ENCODE peak calls at places on chromosomes 2 and 18, in six cellular contexts. One of them, this sample, is unnamed.

GRCh38 chr2:75007819-75008218 is 49.4 kb downstream of the POLE4 start:
- DNase-seq in aorta: no peak
- DNase-seq in breast epithelium: no peak
- DNase-seq in dermis microvascular lymphatic vessel endothelial cell: no peak
- DNase-seq in GM04504: no peak
- DNase-seq in germinal center: no peak
- DNase-seq in this sample: no peak

GRCh38 chr2:128440087-128440665 is 121.5 kb upstream of the HS6ST1 start:
- DNase-seq in aorta: no peak
- DNase-seq in breast epithelium: no peak
- DNase-seq in dermis microvascular lymphatic vessel endothelial cell: no peak
- DNase-seq in GM04504: no peak
- DNase-seq in germinal center: no peak
- DNase-seq in this sample: no peak

GRCh38 chr2:30768708-30769580 is 38.3 kb downstream of the CAPN13 start:
- DNase-seq in aorta: no peak
- DNase-seq in breast epithelium: no peak
- DNase-seq in dermis microvascular lymphatic vessel endothelial cell: no peak
- DNase-seq in GM04504: no peak
- DNase-seq in germinal center: no peak
- DNase-seq in this sample: no peak

GRCh38 chr2:173021939-173022371 is 53.7 kb upstream of the MAP3K20 start:
- DNase-seq in aorta: no peak
- DNase-seq in breast epithelium: no peak
- DNase-seq in dermis microvascular lymphatic vessel endothelial cell: peak
- DNase-seq in GM04504: no peak
- DNase-seq in germinal center: no peak
- DNase-seq in this sample: peak

GRCh38 chr2:220154243-220154642 is 526.8 kb downstream of the SLC4A3 start:
- DNase-seq in aorta: no peak
- DNase-seq in breast epithelium: no peak
- DNase-seq in dermis microvascular lymphatic vessel endothelial cell: no peak
- DNase-seq in GM04504: no peak
- DNase-seq in germinal center: no peak
- DNase-seq in this sample: no peak

GRCh38 chr2:20410556-20411277 is 36.2 kb upstream of the RHOB start:
- DNase-seq in aorta: peak
- DNase-seq in breast epithelium: peak
- DNase-seq in dermis microvascular lymphatic vessel endothelial cell: no peak
- DNase-seq in GM04504: no peak
- DNase-seq in germinal center: no peak
- DNase-seq in this sample: no peak

GRCh38 chr2:48249093-48249492 is 280.9 kb upstream of the STON1 start:
- DNase-seq in aorta: no peak
- DNase-seq in breast epithelium: no peak
- DNase-seq in dermis microvascular lymphatic vessel endothelial cell: peak
- DNase-seq in GM04504: peak
- DNase-seq in germinal center: no peak
- DNase-seq in this sample: peak

GRCh38 chr2:196703660-196704209 is 64.2 kb downstream of the CCDC150 start:
- DNase-seq in aorta: no peak
- DNase-seq in breast epithelium: no peak
- DNase-seq in dermis microvascular lymphatic vessel endothelial cell: no peak
- DNase-seq in GM04504: peak
- DNase-seq in germinal center: no peak
- DNase-seq in this sample: peak

GRCh38 chr2:203340791-203341487 is 12.7 kb downstream of the ABI2 start:
- DNase-seq in aorta: no peak
- DNase-seq in breast epithelium: no peak
- DNase-seq in dermis microvascular lymphatic vessel endothelial cell: peak
- DNase-seq in GM04504: peak
- DNase-seq in germinal center: no peak
- DNase-seq in this sample: peak

GRCh38 chr2:231940795-231941194 is 14.6 kb upstream of the NPPC start:
- DNase-seq in aorta: no peak
- DNase-seq in breast epithelium: no peak
- DNase-seq in dermis microvascular lymphatic vessel endothelial cell: peak
- DNase-seq in GM04504: no peak
- DNase-seq in germinal center: no peak
- DNase-seq in this sample: no peak

GRCh38 chr2:57869763-57870344 is 176.8 kb upstream of the VRK2 start:
- DNase-seq in aorta: no peak
- DNase-seq in breast epithelium: no peak
- DNase-seq in dermis microvascular lymphatic vessel endothelial cell: no peak
- DNase-seq in GM04504: no peak
- DNase-seq in germinal center: no peak
- DNase-seq in this sample: no peak

GRCh38 chr2:138381373-138381772 is 120.2 kb upstream of the SPOPL start:
- DNase-seq in aorta: no peak
- DNase-seq in breast epithelium: no peak
- DNase-seq in dermis microvascular lymphatic vessel endothelial cell: no peak
- DNase-seq in GM04504: no peak
- DNase-seq in germinal center: no peak
- DNase-seq in this sample: no peak

GRCh38 chr18:51257150-51257549 is 59.7 kb upstream of the MEX3C start:
- DNase-seq in aorta: no peak
- DNase-seq in breast epithelium: no peak
- DNase-seq in dermis microvascular lymphatic vessel endothelial cell: no peak
- DNase-seq in GM04504: no peak
- DNase-seq in germinal center: no peak
- DNase-seq in this sample: no peak

GRCh38 chr2:60079562-60079961 is 473.9 kb downstream of the BCL11A start:
- DNase-seq in aorta: no peak
- DNase-seq in breast epithelium: no peak
- DNase-seq in dermis microvascular lymphatic vessel endothelial cell: no peak
- DNase-seq in GM04504: no peak
- DNase-seq in germinal center: no peak
- DNase-seq in this sample: no peak